ENCODE peak calls at places on chromosome 22, in four cellular contexts. C is K562, E is GM12878, H is HepG2. O is an unnamed sample.

GRCh38 chr22:50298937-50299656 is 8.3 kb downstream of the PLXNB2 start:
- DNase-seq in C (no peak), E (no peak), H (no peak), O (no peak)

GRCh38 chr22:39081557-39081956 is 4.5 kb downstream of the APOBEC3G start:
- DNase-seq in C (no peak), E (no peak), H (no peak), O (no peak)

GRCh38 chr22:39490966-39491680 is 11.0 kb upstream of the MIEF1 start:
- DNase-seq in C (no peak), E (no peak), H (no peak), O (no peak)

GRCh38 chr22:31968022-31968421 is 23.7 kb downstream of the YWHAH start:
- DNase-seq in C (no peak), E (no peak), H (no peak), O (no peak)

GRCh38 chr22:34804588-34804987 is 261.4 kb upstream of the ISX start:
- DNase-seq in C (no peak), E (no peak), H (no peak), O (peak)

GRCh38 chr22:19121631-19122142 is 525 bp downstream of the DGCR2 start:
- DNase-seq in C (peak), E (no peak), H (no peak), O (peak)

GRCh38 chr22:25202290-25202921 is 2.7 kb downstream of the CRYBB3 start:
- DNase-seq in C (peak), E (peak), H (peak), O (peak)

GRCh38 chr22:37633693-37634504 is 5.6 kb upstream of the SH3BP1 start:
- DNase-seq in C (peak), E (peak), H (peak), O (peak)

GRCh38 chr22:28882545-28882877 is 861 bp upstream of the ZNRF3 start:
- DNase-seq in C (peak), E (no peak), H (no peak), O (no peak)
- TF ChIP-seq TCF7 in C (no peak), E (no peak), H (no peak), O (no peak)

DNA sequence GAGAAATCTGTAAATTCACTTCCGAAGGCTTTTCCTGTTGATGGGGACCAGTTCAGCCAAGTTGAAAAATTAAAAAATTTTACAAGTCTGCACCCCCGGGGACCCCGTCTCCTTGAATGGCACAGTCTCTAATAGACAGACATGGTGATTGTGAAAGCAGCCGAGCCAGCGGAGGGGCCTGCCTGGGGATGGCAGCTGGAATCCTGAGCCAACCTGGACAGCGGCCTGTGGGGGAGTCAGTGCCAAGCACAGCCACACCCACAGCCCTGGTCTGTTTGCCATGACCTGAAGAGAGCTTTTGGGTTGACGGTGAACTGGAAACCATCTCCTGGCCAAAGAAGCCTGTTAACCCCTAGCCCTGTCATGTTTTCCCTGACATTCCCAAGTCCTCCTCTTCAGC is 64.7 kb downstream of the PARVG start:
- DNase-seq in C (no peak), E (no peak), H (no peak), O (no peak)
- TF ChIP-seq TCF7 in C (no peak), E (no peak), H (no peak), O (no peak)

GRCh38 chr22:36612458-36612857 is 83.5 kb upstream of the EIF3D start:
- DNase-seq in C (no peak), E (no peak), H (no peak), O (no peak)
- TF ChIP-seq TCF7 in C (no peak), E (no peak), H (no peak), O (no peak)

DNA sequence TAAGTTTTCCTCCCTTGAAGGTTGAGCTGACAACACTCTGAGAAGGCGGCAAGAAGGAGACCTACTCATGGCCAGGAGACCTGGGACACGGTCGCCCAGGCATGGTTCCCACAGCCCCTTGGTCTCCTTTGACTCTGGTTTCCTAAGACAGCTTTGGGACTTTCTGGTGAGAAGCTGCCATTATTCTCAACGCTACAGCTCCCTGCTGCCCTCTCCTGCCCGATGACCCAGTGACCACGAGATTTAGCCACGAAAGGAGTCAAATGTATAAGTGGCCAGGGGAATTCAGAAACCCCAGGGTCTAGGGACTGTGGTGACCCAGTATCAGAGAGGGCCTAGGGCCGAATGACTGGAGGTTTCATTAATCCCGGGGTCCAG is 696 bp upstream of the SDF2L1 start:
- DNase-seq in C (peak), E (no peak), H (peak), O (no peak)
- TF ChIP-seq TCF7 in C (no peak), E (no peak), H (no peak), O (no peak)

GRCh38 chr22:47031628-47031915 is 269.1 kb downstream of the TBC1D22A start:
- DNase-seq in C (no peak), E (no peak), H (no peak), O (no peak)

GRCh38 chr22:47033648-47034000 is 271.2 kb downstream of the TBC1D22A start:
- DNase-seq in C (no peak), E (no peak), H (no peak), O (no peak)

GRCh38 chr22:47034076-47034808 is 271.8 kb downstream of the TBC1D22A start:
- DNase-seq in C (no peak), E (no peak), H (no peak), O (no peak)

GRCh38 chr22:47032091-47032943 is 269.9 kb downstream of the TBC1D22A start:
- DNase-seq in C (no peak), E (no peak), H (no peak), O (peak)

GRCh38 chr22:47032956-47033647 is 270.7 kb downstream of the TBC1D22A start:
- DNase-seq in C (no peak), E (no peak), H (no peak), O (no peak)
- TF ChIP-seq TCF7 in C (no peak), E (no peak), H (no peak), O (no peak)

DNA sequence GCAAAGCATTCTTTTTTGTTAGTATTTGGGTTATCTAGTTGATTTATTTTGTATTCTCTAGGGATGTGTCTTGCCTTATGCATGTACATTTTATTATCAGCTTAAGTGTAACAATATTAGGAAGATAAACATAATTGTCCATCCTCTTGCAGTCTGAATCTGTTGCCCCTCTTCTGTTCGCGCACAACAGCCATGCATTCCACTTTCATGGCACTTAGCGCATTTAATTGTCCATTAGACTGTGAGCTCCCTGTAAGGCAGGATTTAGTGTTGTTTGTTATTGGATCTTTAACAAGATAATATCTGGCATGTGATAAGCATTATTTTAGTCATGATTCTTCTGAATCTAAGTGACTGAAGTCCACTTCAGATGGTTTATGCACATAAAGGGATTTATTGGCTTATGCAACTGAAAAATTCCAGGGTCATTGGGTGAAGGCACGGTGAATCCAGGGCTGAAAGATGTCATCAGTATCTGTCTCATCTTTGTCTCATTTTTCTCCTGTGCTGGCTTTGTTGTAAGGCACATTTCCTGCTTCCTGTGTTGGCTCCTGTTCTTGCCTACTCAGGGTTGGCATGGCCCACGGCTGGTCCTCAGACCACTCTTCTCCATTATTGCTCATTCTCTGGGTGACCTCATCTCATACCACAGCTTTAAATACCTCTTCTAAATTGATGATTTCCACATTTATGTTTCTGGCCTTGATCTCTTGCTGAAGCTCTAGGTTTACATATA is 37.5 kb downstream of the ATXN10 start:
- DNase-seq in C (no peak), E (no peak), H (peak), O (no peak)
- TF ChIP-seq TCF7 in C (no peak), E (no peak), H (no peak), O (no peak)

GRCh38 chr22:44995715-44996114 is 14.1 kb downstream of the PHF21B start:
- DNase-seq in C (no peak), E (no peak), H (no peak), O (no peak)
- TF ChIP-seq TCF7 in C (no peak), E (no peak), H (no peak), O (no peak)